ENCODE peak calls at places on chromosomes 7 and 10, in nine cellular contexts. D is GM23338, R is psoas muscle, G is sigmoid colon, S is choroid plexus epithelial cell, P is osteoblast, T is tibial artery, Q is upper lobe of right lung, E is Peyer's patch. Y is an unnamed sample.

GRCh38 chr7:150766334-150766709 is 29.1 kb downstream of the GIMAP5 start:
- DNase-seq in D (no peak), R (no peak), G (no peak), S (no peak), P (no peak), T (no peak), Q (no peak), E (no peak), Y (no peak)

GRCh38 chr10:89301721-89302445 is at the start of gene IFIT2:
- DNase-seq in D (peak; percentile 8), R (no peak), G (no peak), S (peak; percentile 85), P (peak; percentile 43), T (peak; percentile 46), Q (no peak), E (peak; percentile 59), Y (peak; percentile 79)

GRCh38 chr7:40372031-40372430 is 237.2 kb downstream of the SUGCT start:
- DNase-seq in D (no peak), R (no peak), G (no peak), S (no peak), P (no peak), T (no peak), Q (no peak), E (no peak), Y (peak; percentile 34)

GRCh38 chr10:53765311-53765710 is 992.7 kb upstream of the MBL2 start:
- DNase-seq in D (no peak), R (no peak), G (no peak), S (no peak), P (no peak), T (no peak), Q (no peak), E (no peak), Y (no peak)

GRCh38 chr7:121544199-121544598 is 148.1 kb upstream of the FAM3C start:
- DNase-seq in D (no peak), R (no peak), G (no peak), S (no peak), P (no peak), T (no peak), Q (no peak), E (no peak), Y (no peak)

GRCh38 chr7:44378744-44379143 is 53.4 kb upstream of the CAMK2B start:
- DNase-seq in D (no peak), R (no peak), G (no peak), S (peak; percentile 94), P (peak; percentile 73), T (no peak), Q (no peak), E (no peak), Y (peak; percentile 85)

GRCh38 chr7:151387161-151388006 is 22.5 kb downstream of the WDR86 start:
- DNase-seq in D (no peak), R (no peak), G (no peak), S (peak; percentile 52), P (peak; percentile 90), T (no peak), Q (peak; percentile 60), E (no peak), Y (no peak)

GRCh38 chr10:14478639-14479038 is 147.9 kb upstream of the FRMD4A start:
- DNase-seq in D (peak; percentile 86), R (peak; percentile 67), G (peak; percentile 77), S (peak; percentile 87), P (peak; percentile 32), T (peak; percentile 54), Q (no peak), E (no peak), Y (peak; percentile 84)

GRCh38 chr10:70503776-70504175 is 25.2 kb downstream of the PALD1 start:
- DNase-seq in D (no peak), R (no peak), G (no peak), S (no peak), P (no peak), T (no peak), Q (no peak), E (no peak), Y (no peak)

GRCh38 chr7:135245226-135245625 is 11.6 kb downstream of the STRA8 start:
- DNase-seq in D (no peak), R (no peak), G (no peak), S (no peak), P (no peak), T (no peak), Q (no peak), E (no peak), Y (no peak)

GRCh38 chr7:132028144-132028920 is 471.9 kb upstream of the PODXL start:
- DNase-seq in D (no peak), R (no peak), G (no peak), S (no peak), P (no peak), T (no peak), Q (no peak), E (no peak), Y (no peak)

GRCh38 chr7:36790280-36790679 is 66.0 kb upstream of the AOAH start:
- DNase-seq in D (no peak), R (no peak), G (no peak), S (peak; percentile 12), P (no peak), T (no peak), Q (no peak), E (no peak), Y (no peak)

GRCh38 chr7:109460296-109460695 is 890.6 kb downstream of the DNAJB9 start:
- DNase-seq in D (no peak), R (no peak), G (no peak), S (no peak), P (no peak), T (no peak), Q (no peak), E (no peak), Y (no peak)

GRCh38 chr10:14625210-14625621 is 149.5 kb downstream of the FAM107B start:
- DNase-seq in D (no peak), R (no peak), G (peak; percentile 77), S (no peak), P (no peak), T (no peak), Q (no peak), E (no peak), Y (no peak)

GRCh38 chr10:78416031-78416800 is 382.6 kb downstream of the RPS24 start:
- DNase-seq in D (no peak), R (no peak), G (peak; percentile 29), S (no peak), P (peak; percentile 93), T (no peak), Q (no peak), E (no peak), Y (peak; percentile 92)

GRCh38 chr10:116780691-116781205 is 38.4 kb upstream of the HSPA12A start:
- DNase-seq in D (no peak), R (no peak), G (no peak), S (no peak), P (no peak), T (no peak), Q (no peak), E (no peak), Y (peak; percentile 27)

GRCh38 chr10:73413108-73413527 is 740 bp downstream of the ANXA7 start:
- DNase-seq in D (peak; percentile 40), R (no peak), G (peak; percentile 73), S (no peak), P (peak; percentile 58), T (no peak), Q (no peak), E (no peak), Y (no peak)

GRCh38 chr10:129963831-129964501 is at the start of gene EBF3:
- DNase-seq in D (peak; percentile 92), R (peak; percentile 91), G (peak; percentile 84), S (peak; percentile 63), P (peak; percentile 100), T (peak; percentile 86), Q (no peak), E (no peak), Y (peak; percentile 75)
- TF ChIP-seq CTCF in D (no peak), R (no peak), G (no peak), S (no peak), P (no peak), T (no peak), Q (no peak), E (no peak), Y (no peak)

DNA sequence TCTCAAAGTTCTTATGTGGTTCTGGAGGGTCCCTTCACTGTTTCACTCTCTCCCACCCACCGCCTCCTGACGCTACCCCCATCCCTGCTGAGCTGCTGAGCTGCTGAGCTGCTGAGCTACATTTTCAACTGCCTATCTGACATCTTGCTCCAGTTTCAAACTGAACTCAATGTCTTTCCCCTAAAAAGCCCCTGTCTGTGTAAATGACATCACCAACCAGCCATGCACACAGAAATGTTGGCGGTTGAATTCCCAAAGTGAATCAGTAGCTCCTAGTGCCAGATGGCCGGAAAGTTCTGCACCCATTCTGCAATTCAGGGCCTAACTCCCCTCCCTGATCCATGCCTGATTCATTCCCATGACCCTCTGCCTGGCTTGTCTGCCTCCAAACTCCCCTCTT is 71.2 kb downstream of the WNT2 start:
- DNase-seq in D (no peak), R (no peak), G (no peak), S (peak; percentile 37), P (peak; percentile 86), T (no peak), Q (no peak), E (no peak), Y (peak; percentile 94)
- H3K4me3 ChIP-seq in D (no peak overlapping the region), R (no peak overlapping the region), G (no peak overlapping the region), S (no peak overlapping the region), P (no peak overlapping the region), T (no peak overlapping the region), Q (no peak overlapping the region), E (no peak overlapping the region), Y (no peak overlapping the region)

GRCh38 chr10:33720161-33720560 is 385.7 kb upstream of the NRP1 start:
- DNase-seq in D (no peak), R (no peak), G (no peak), S (no peak), P (no peak), T (no peak), Q (no peak), E (no peak), Y (no peak)
- TF ChIP-seq CTCF in D (no peak), R (no peak), G (no peak), S (no peak), P (no peak), T (no peak), Q (no peak), E (no peak), Y (no peak)

GRCh38 chr10:30437039-30437781 is 3.2 kb downstream of the MAP3K8 start:
- DNase-seq in D (no peak), R (no peak), G (no peak), S (peak; percentile 73), P (peak; percentile 58), T (no peak), Q (no peak), E (no peak), Y (peak; percentile 81)
- H3K4me3 ChIP-seq in D (peak overlapping the region; percentile 31), R (peak overlapping the region; percentile 93), G (peak overlapping the region; percentile 9), S (peak overlapping the region; percentile 95), P (peak overlapping the region; percentile 45), T (peak overlapping the region; percentile 69), Q (peak overlapping the region; percentile 89), E (peak overlapping the region; percentile 13), Y (peak overlapping the region; percentile 86)

Y was measured in AG10803.